ENCODE peak calls at places on chromosomes 3 and 15, in seven cellular contexts. W is CD8-positive, alpha-beta T cell; V is esophagus muscularis mucosa; A is Panc1; S is dorsolateral prefrontal cortex; T is tibial nerve; O is psoas muscle. Y is an unnamed sample.
A peak's percentile ranks its signal among the peaks of the same experiment; 100 is the strongest.

GRCh38 chr3:117059990-117060338 is 350.4 kb downstream of the TUSC7 start:
- DNase-seq in W (no peak), V (no peak), A (no peak), S (no peak), T (no peak), O (no peak), Y (no peak)

GRCh38 chr3:11385908-11386307 is 113.7 kb downstream of the ATG7 start:
- DNase-seq in W (no peak), V (no peak), A (no peak), S (no peak), T (no peak), O (no peak), Y (no peak)

GRCh38 chr3:195061756-195062655 is 209.0 kb downstream of the XXYLT1 start:
- DNase-seq in W (no peak), V (no peak), A (no peak), S (no peak), T (no peak), O (peak; percentile 28), Y (no peak)

GRCh38 chr3:58562498-58562897 is 14.7 kb downstream of the FAM107A start:
- DNase-seq in W (no peak), V (peak; percentile 87), A (no peak), S (no peak), T (no peak), O (no peak), Y (no peak)

GRCh38 chr15:71802770-71803169 is 7.6 kb upstream of the NR2E3 start:
- DNase-seq in W (no peak), V (no peak), A (no peak), S (no peak), T (no peak), O (no peak), Y (no peak)

GRCh38 chr3:196563721-196564225 is 4.6 kb downstream of the WDR53 start:
- DNase-seq in W (no peak), V (no peak), A (peak; percentile 64), S (no peak), T (no peak), O (no peak), Y (no peak)

GRCh38 chr15:81987628-81988027 is 58.2 kb downstream of the MEX3B start:
- DNase-seq in W (no peak), V (no peak), A (no peak), S (no peak), T (no peak), O (no peak), Y (no peak)

GRCh38 chr3:111903067-111903511 is 44.0 kb downstream of the PHLDB2 start:
- DNase-seq in W (no peak), V (no peak), A (no peak), S (no peak), T (no peak), O (no peak), Y (no peak)

GRCh38 chr3:45041666-45042065 is 15.6 kb downstream of the CLEC3B start:
- DNase-seq in W (no peak), V (no peak), A (no peak), S (no peak), T (no peak), O (no peak), Y (no peak)

GRCh38 chr15:72411544-72411943 is 13.4 kb downstream of the TMEM202 start:
- DNase-seq in W (no peak), V (no peak), A (no peak), S (no peak), T (no peak), O (no peak), Y (no peak)

GRCh38 chr15:29569533-29570092 is 252.7 kb downstream of the TJP1 start:
- DNase-seq in W (no peak), V (peak; percentile 79), A (no peak), S (no peak), T (no peak), O (no peak), Y (no peak)

GRCh38 chr15:81274255-81274654 is 49.7 kb downstream of the STARD5 start:
- DNase-seq in W (no peak), V (no peak), A (no peak), S (no peak), T (no peak), O (no peak), Y (no peak)

GRCh38 chr15:45919806-45920205 is 285.0 kb downstream of the SQOR start:
- DNase-seq in W (no peak), V (no peak), A (peak; percentile 71), S (no peak), T (no peak), O (no peak), Y (peak; percentile 62)

GRCh38 chr3:132399054-132399929 is 18.0 kb upstream of the DNAJC13 start:
- DNase-seq in W (no peak), V (no peak), A (peak; percentile 28), S (no peak), T (no peak), O (no peak), Y (no peak)

GRCh38 chr3:106249159-106249558 is 380.3 kb upstream of the CBLB start:
- DNase-seq in W (no peak), V (no peak), A (no peak), S (no peak), T (no peak), O (no peak), Y (no peak)

GRCh38 chr3:133419151-133419550 is 19.3 kb downstream of the BFSP2 start:
- DNase-seq in W (no peak), V (no peak), A (no peak), S (no peak), T (no peak), O (no peak), Y (no peak)

GRCh38 chr3:62665627-62666433 is 209.4 kb downstream of the CADPS start:
- DNase-seq in W (no peak), V (no peak), A (peak; percentile 7), S (peak; percentile 81), T (peak; percentile 57), O (peak; percentile 67), Y (peak; percentile 55)

GRCh38 chr15:34055868-34056595 is 17.0 kb upstream of the AVEN start:
- DNase-seq in W (no peak), V (no peak), A (no peak), S (no peak), T (no peak), O (no peak), Y (no peak)

GRCh38 chr3:158742861-158743260 is 10.6 kb upstream of the RARRES1 start:
- DNase-seq in W (no peak), V (no peak), A (no peak), S (no peak), T (no peak), O (no peak), Y (no peak)

GRCh38 chr3:31093608-31093990 is 199.1 kb upstream of the GADL1 start:
- DNase-seq in W (no peak), V (peak; percentile 14), A (no peak), S (no peak), T (no peak), O (no peak), Y (no peak)

GRCh38 chr3:176514297-176514696 is 683.0 kb downstream of the TBL1XR1 start:
- DNase-seq in W (no peak), V (no peak), A (peak; percentile 39), S (no peak), T (no peak), O (no peak), Y (no peak)

GRCh38 chr15:38226867-38227266 is 25.8 kb upstream of the SPRED1 start:
- DNase-seq in W (no peak), V (no peak), A (peak; percentile 68), S (peak; percentile 9), T (peak; percentile 34), O (no peak), Y (peak; percentile 42)

GRCh38 chr3:128603313-128603712 is 47.3 kb downstream of the RPN1 start:
- DNase-seq in W (no peak), V (no peak), A (no peak), S (no peak), T (no peak), O (no peak), Y (no peak)
- H3K27ac ChIP-seq in W (no peak overlapping the region), V (no peak overlapping the region), A (no peak overlapping the region), S (no peak overlapping the region), T (no peak overlapping the region), O (no peak overlapping the region), Y (no peak overlapping the region)

DNA sequence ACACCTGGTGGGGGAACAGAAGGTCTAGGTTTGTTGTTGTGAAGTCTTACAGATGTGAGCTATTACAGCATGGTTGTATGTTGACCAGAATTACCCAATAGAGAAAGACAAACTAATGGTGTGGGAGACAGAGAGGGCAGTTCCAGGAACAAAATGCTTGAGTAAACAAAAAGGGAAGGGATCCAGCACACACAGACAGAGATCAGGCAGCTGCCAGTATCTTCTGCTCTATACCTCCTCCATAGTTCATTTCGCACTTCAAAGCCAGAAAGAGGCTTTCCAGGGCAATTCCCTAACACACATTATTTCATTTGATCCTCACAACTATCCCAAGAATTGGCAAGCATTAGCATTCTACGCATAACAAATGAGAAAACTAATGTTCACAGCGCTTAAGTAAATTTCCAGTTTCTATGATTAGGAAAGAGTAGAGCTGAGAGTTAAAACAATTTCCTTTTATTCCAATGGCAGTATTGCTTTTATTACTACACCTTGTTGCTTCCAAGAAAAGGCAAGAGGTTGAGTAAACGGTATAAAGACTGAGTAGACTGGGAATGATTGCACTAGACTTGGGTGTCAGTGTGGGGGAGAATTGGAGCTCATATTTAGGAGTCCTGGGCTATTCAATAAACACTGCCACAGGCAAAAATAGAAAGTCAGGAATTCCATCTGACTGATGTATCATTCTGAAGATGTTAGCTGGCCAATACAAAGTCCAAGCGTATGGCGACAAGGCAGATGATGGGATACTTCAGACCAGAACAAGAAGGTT is 39.7 kb upstream of the ZNF280D start:
- DNase-seq in W (no peak), V (no peak), A (no peak), S (no peak), T (no peak), O (no peak), Y (no peak)
- H3K27ac ChIP-seq in W (no peak overlapping the region), V (peak overlapping the region; percentile 78), A (no peak overlapping the region), S (no peak overlapping the region), T (no peak overlapping the region), O (peak overlapping the region; percentile 39), Y (no peak overlapping the region)

GRCh38 chr15:68303560-68304436 is 26.3 kb downstream of the FEM1B start:
- DNase-seq in W (no peak), V (peak; percentile 74), A (no peak), S (no peak), T (no peak), O (no peak), Y (peak; percentile 26)
- H3K27ac ChIP-seq in W (no peak overlapping the region), V (no peak overlapping the region), A (no peak overlapping the region), S (no peak overlapping the region), T (no peak overlapping the region), O (no peak overlapping the region), Y (no peak overlapping the region)

GRCh38 chr3:141441381-141442365 is 45.2 kb upstream of the RASA2 start:
- DNase-seq in W (peak; percentile 80), V (peak; percentile 95), A (peak; percentile 22), S (peak; percentile 39), T (peak; percentile 59), O (peak; percentile 75), Y (peak; percentile 68)
- H3K27ac ChIP-seq in W (no peak overlapping the region), V (peak overlapping the region; percentile 82), A (no peak overlapping the region), S (peak overlapping the region; percentile 61), T (peak overlapping the region; percentile 5), O (peak overlapping the region; percentile 64), Y (peak overlapping the region; percentile 78)

GRCh38 chr15:57708047-57708446 is 1.5 kb downstream of the POLR2M start:
- DNase-seq in W (no peak), V (no peak), A (no peak), S (no peak), T (no peak), O (no peak), Y (no peak)
- H3K27ac ChIP-seq in W (no peak overlapping the region), V (peak overlapping the region; percentile 97), A (peak overlapping the region; percentile 89), S (peak overlapping the region; percentile 94), T (no peak overlapping the region), O (peak overlapping the region; percentile 96), Y (peak overlapping the region; percentile 98)